ENCODE peak calls at places on chromosome 5, in five cellular contexts. N is hepatocyte; B is ovary; T is CD8-positive, alpha-beta T cell; A is CD8-positive, alpha-beta memory T cell. P is an unnamed sample. For H3K4me1, the result is how much of the 10 kb centered on the place peaks cover.

GRCh38 chr5:167763772-167764171 is 527.7 kb upstream of the WWC1 start:
- DNase-seq in T (no peak), N (no peak), A (no peak), B (no peak), P (no peak)

GRCh38 chr5:100900142-100900795 is 2.8 kb downstream of the ST8SIA4 start:
- DNase-seq in B (no peak), A (peak), N (peak), T (peak), P (peak)

GRCh38 chr5:132265336-132266030 is 8.0 kb downstream of the PDLIM4 start:
- DNase-seq in B (peak), N (peak), T (no peak), A (no peak), P (peak)

GRCh38 chr5:93831449-93831848 is 90.0 kb upstream of the POU5F2 start:
- DNase-seq in T (no peak), N (no peak), B (no peak), A (no peak), P (peak)

GRCh38 chr5:130183115-130183514 is 278.9 kb downstream of the CHSY3 start:
- DNase-seq in N (no peak), T (no peak), A (no peak), B (no peak), P (no peak)

GRCh38 chr5:38167562-38167996 is 90.8 kb upstream of the EGFLAM start:
- DNase-seq in T (no peak), N (no peak), B (no peak), A (no peak), P (no peak)

GRCh38 chr5:2905741-2906140 is 154.3 kb upstream of the IRX2 start:
- DNase-seq in T (no peak), B (no peak), A (no peak), N (no peak), P (no peak)

GRCh38 chr5:142095035-142095434 is 13.5 kb upstream of the NDFIP1 start:
- DNase-seq in B (no peak), T (no peak), N (no peak), A (peak), P (no peak)

GRCh38 chr5:143235423-143235822 is 168.1 kb downstream of the NR3C1 start:
- DNase-seq in T (no peak), N (no peak), A (no peak), B (no peak), P (no peak)

GRCh38 chr5:35458824-35459207 is 158.8 kb upstream of the SPEF2 start:
- DNase-seq in B (no peak), T (no peak), N (peak), A (no peak), P (peak)

GRCh38 chr5:132455614-132456115 is 34.9 kb downstream of the IRF1 start:
- DNase-seq in T (no peak), A (no peak), B (no peak), N (no peak), P (no peak)

GRCh38 chr5:89265511-89266169 is 382.7 kb upstream of the MEF2C start:
- DNase-seq in N (no peak), T (no peak), B (no peak), A (no peak), P (no peak)

GRCh38 chr5:72364186-72364585 is 44.0 kb downstream of the PTCD2 start:
- DNase-seq in B (no peak), A (no peak), T (no peak), N (no peak), P (no peak)
- H3K4me1 ChIP-seq in B (under half), A (under half), T (under half), N (under half), P (under half)

DNA sequence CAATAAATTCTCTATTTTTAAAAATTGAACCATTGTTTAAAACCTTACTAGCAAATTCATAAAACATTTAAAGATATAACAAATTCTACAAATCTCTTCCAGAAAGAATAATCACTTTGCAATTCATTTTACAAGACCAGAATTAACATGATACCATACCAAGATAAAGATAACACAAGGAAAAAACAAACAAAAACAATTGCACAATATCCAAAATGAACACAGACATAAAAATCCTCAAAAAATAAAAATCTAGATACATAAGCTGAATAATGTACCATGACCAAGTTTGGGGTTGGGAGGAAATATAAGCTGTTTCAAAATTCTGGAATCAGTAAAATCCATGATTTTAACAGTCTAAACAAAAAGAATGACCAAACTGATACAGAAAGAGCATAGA is 11.1 kb downstream of the CCNG1 start:
- DNase-seq in N (no peak), T (no peak), A (no peak), B (no peak), P (no peak)
- H3K4me1 ChIP-seq in N (under half), T (under half), A (under half), B (under half), P (under half)

GRCh38 chr5:138949988-138950387 is 74.9 kb upstream of the LRRTM2 start:
- DNase-seq in N (no peak), A (no peak), T (no peak), B (no peak), P (no peak)

GRCh38 chr5:138951986-138952735 is 77.0 kb upstream of the LRRTM2 start:
- DNase-seq in A (no peak), B (no peak), T (no peak), N (no peak), P (no peak)

GRCh38 chr5:138951091-138951985 is 76.2 kb upstream of the LRRTM2 start:
- DNase-seq in B (no peak), A (no peak), T (no peak), N (no peak), P (no peak)

GRCh38 chr5:138949223-138949574 is 74.1 kb upstream of the LRRTM2 start:
- DNase-seq in B (no peak), A (no peak), T (no peak), N (no peak), P (no peak)

DNA sequence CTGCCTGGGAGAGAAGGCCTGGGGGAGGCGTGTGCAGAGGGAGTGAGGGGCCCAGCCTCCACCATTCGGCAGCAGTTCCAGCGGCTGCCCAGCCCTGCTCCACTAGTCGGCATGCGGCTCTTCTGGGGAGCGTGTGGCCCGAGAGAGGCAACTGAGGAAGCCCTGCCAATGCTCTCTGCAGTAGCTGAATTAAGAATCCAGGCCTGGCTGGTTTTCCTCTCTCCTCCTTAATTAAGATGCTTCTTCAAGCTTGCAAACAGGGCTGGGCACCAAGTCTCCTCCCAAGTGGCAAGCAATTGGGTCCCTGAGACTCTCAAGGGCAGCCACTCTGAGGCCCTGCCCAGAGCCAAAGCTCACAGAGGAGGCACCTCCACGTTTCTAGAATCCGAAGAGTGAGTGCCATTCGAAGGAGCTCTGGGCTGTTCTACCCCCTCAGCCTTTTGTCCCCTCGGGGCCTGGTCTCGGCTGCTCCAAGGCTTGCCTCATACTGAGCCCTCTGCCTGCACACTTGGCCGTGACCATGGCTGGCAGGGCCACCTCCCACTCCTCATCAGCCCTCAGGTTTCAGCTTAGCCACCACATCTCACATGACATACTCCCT is 75.4 kb upstream of the LRRTM2 start:
- DNase-seq in T (no peak), N (no peak), B (no peak), A (no peak), P (no peak)
- H3K4me1 ChIP-seq in T (under half), N (under half), B (under half), A (under half), P (under half)

GRCh38 chr5:150295741-150296486 is 6.3 kb upstream of the CAMK2A start:
- DNase-seq in N (no peak), A (no peak), B (no peak), T (no peak), P (no peak)

GRCh38 chr5:150298701-150299451 is 3.8 kb downstream of the ARSI start:
- DNase-seq in T (no peak), N (peak), A (no peak), B (no peak), P (peak)

GRCh38 chr5:150297934-150298595 is 4.6 kb downstream of the ARSI start:
- DNase-seq in N (no peak), T (no peak), A (no peak), B (no peak), P (no peak)

GRCh38 chr5:150296496-150296895 is 6.2 kb downstream of the ARSI start:
- DNase-seq in B (no peak), A (no peak), T (no peak), N (no peak), P (no peak)

DNA sequence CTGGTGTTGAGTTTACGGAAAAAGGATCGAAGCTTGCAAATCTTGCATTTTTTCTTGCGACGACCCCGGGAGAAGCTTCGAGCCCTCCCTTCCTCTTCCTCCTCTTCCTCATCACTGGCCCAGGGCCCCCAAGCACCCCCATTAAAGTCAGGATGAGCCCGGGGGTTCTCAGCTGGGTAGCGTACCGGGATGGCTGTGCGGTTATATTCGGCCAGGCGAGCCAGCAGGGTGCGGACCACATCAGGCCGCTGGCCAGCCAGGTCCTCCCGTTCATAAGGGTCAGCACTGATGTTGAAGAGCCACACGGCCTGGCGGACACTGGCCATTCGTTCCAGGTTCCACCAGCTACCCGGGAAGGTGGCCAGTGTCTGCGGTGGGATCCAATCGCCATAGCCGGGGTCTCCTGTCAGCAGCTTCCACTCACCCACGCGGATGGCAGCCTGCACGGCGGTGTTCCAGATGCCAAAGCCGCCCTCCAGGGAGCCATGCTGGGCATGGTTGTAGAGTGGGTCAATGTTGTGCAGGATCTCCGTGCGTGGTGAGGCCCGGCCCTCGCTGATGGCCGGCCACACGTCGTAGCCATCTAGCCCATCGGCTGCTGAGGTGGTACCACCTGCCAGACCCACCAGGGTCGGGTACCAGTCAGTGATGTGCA is 5.3 kb downstream of the ARSI start:
- DNase-seq in A (no peak), T (no peak), B (no peak), N (no peak), P (no peak)
- H3K4me1 ChIP-seq in A (under half), T (under half), B (under half), N (under half), P (under half)